ENCODE peak calls at places on chromosomes 5 and 9, in four cellular contexts. U is AG08395, W is head of caudate nucleus, F is EL. P is an unnamed sample.

GRCh38 chr5:140294753-140295152 is 8.1 kb downstream of the PFDN1 start:
- DNase-seq in U (no peak), W (no peak), F (no peak), P (no peak)

GRCh38 chr5:99032234-99033013 is 103.6 kb upstream of the CHD1 start:
- DNase-seq in U (peak), W (peak), F (peak), P (peak)

GRCh38 chr9:110217656-110218099 is 9.7 kb upstream of the C9orf152 start:
- DNase-seq in U (peak), W (no peak), F (peak), P (no peak)

GRCh38 chr9:14822666-14823065 is 87.6 kb downstream of the FREM1 start:
- DNase-seq in U (no peak), W (no peak), F (no peak), P (no peak)

GRCh38 chr9:132240860-132241482 is 79.1 kb downstream of the NTNG2 start:
- DNase-seq in U (peak), W (peak), F (peak), P (peak)

GRCh38 chr5:147835386-147835798 is 3.9 kb upstream of the SPINK1 start:
- DNase-seq in U (no peak), W (no peak), F (no peak), P (no peak)

GRCh38 chr5:15009420-15009819 is 137.8 kb upstream of the ANKH start:
- DNase-seq in U (peak), W (no peak), F (peak), P (no peak)

GRCh38 chr9:112520646-112521045 is 34.0 kb downstream of the KIAA1958 start:
- DNase-seq in U (no peak), W (no peak), F (no peak), P (no peak)

GRCh38 chr5:56233230-56233629 is at the start of gene ANKRD55:
- DNase-seq in U (no peak), W (peak), F (no peak), P (no peak)

GRCh38 chr9:84947412-84947972 is 278.0 kb downstream of the NTRK2 start:
- DNase-seq in U (no peak), W (no peak), F (no peak), P (no peak)

GRCh38 chr9:136859821-136860269 is 6.3 kb downstream of the EDF1 start:
- DNase-seq in U (no peak), W (no peak), F (no peak), P (peak)

GRCh38 chr5:138611295-138612220 is 36.4 kb upstream of the HSPA9 start:
- DNase-seq in U (no peak), W (peak), F (no peak), P (no peak)

GRCh38 chr5:36739751-36740221 is 133.4 kb downstream of the SLC1A3 start:
- DNase-seq in U (peak), W (peak), F (peak), P (peak)

GRCh38 chr9:88951143-88951542 is 40.1 kb upstream of the S1PR3 start:
- DNase-seq in U (no peak), W (no peak), F (no peak), P (no peak)

P was measured in Peyer's patch.